ENCODE peak calls at places on chromosomes 4 and X, in seven cellular contexts. K is cardiac muscle cell, L is endothelial cell, Z is progenitor cell of endocrine pancreas, O is left lung, J is fibroblast of lung, R is choroid plexus epithelial cell. T is an unnamed sample.

GRCh38 chr4:184177271-184177670 is 40.4 kb downstream of the ENPP6 start:
- DNase-seq in R (no peak), K (no peak), O (no peak), J (no peak), Z (no peak), L (no peak), T (no peak)

GRCh38 chr4:120753854-120754253 is 168.7 kb downstream of the PRDM5 start:
- DNase-seq in K (peak; percentile 78), O (no peak), J (no peak), L (no peak), R (no peak), Z (no peak), T (no peak)

GRCh38 chr4:119731146-119731742 is 102.6 kb upstream of the PDE5A start:
- DNase-seq in J (no peak), O (no peak), K (no peak), Z (no peak), L (no peak), R (peak; percentile 48), T (no peak)

GRCh38 chrX:389021-389441 is 2.3 kb upstream of the PPP2R3B start:
- DNase-seq in O (no peak), K (no peak), J (no peak), L (no peak), Z (no peak), R (no peak), T (no peak)

GRCh38 chr4:187726485-187726884 is 269.1 kb upstream of the ZFP42 start:
- DNase-seq in K (no peak), R (no peak), Z (no peak), O (no peak), J (no peak), L (no peak), T (no peak)

GRCh38 chr4:15147709-15148651 is 145.7 kb downstream of the CPEB2 start:
- DNase-seq in L (no peak), Z (no peak), R (no peak), O (no peak), K (peak; percentile 69), J (no peak), T (no peak)

GRCh38 chr4:128688846-128689467 is 120.5 kb upstream of the JADE1 start:
- DNase-seq in K (no peak), J (no peak), R (no peak), O (no peak), Z (no peak), L (no peak), T (no peak)

GRCh38 chr4:113472864-113473263 is 288.7 kb downstream of the CAMK2D start:
- DNase-seq in R (no peak), Z (no peak), O (no peak), K (no peak), J (no peak), L (no peak), T (no peak)

GRCh38 chrX:9164086-9164485 is 130.2 kb upstream of the FAM9B start:
- DNase-seq in K (no peak), R (no peak), Z (no peak), L (no peak), O (no peak), J (no peak), T (no peak)

GRCh38 chr4:87092389-87093141 is 127.9 kb downstream of the KLHL8 start:
- DNase-seq in R (peak; percentile 92), Z (no peak), K (peak; percentile 47), L (no peak), J (peak; percentile 82), O (no peak), T (no peak)

GRCh38 chrX:124347242-124347641 is 879 bp downstream of the SH2D1A start:
- DNase-seq in L (no peak), O (no peak), K (no peak), Z (no peak), J (no peak), R (no peak), T (no peak)

GRCh38 chr4:89000844-89001360 is 56.1 kb downstream of the FAM13A start:
- DNase-seq in O (no peak), K (no peak), R (peak; percentile 78), L (no peak), J (peak; percentile 68), Z (no peak), T (no peak)

GRCh38 chrX:109535578-109535977 is 1.1 kb upstream of the NXT2 start:
- DNase-seq in L (no peak), J (no peak), R (no peak), Z (no peak), O (no peak), K (no peak), T (no peak)

GRCh38 chr4:133324491-133324890 is 175.4 kb downstream of the PCDH10 start:
- DNase-seq in O (no peak), J (no peak), Z (no peak), K (no peak), L (no peak), R (no peak), T (no peak)

GRCh38 chrX:136369377-136369776 is 68.6 kb downstream of the ADGRG4 start:
- DNase-seq in K (no peak), J (no peak), R (peak; percentile 1), O (no peak), L (no peak), Z (no peak), T (no peak)

GRCh38 chrX:96909291-96909690 is 25.6 kb downstream of the RPA4 start:
- DNase-seq in K (no peak), R (no peak), L (no peak), O (no peak), Z (no peak), J (peak; percentile 40), T (no peak)

GRCh38 chr4:64465263-64465662 is 56.0 kb upstream of the TECRL start:
- DNase-seq in J (no peak), Z (no peak), L (no peak), O (no peak), K (no peak), R (peak; percentile 21), T (no peak)

GRCh38 chr4:165085946-165086345 is 26.7 kb downstream of the TMEM192 start:
- DNase-seq in L (no peak), K (no peak), Z (no peak), R (peak; percentile 76), O (no peak), J (no peak), T (no peak)

GRCh38 chrX:134971926-134972325 is 18.9 kb upstream of the SMIM10 start:
- DNase-seq in K (no peak), J (no peak), R (no peak), L (no peak), Z (no peak), O (no peak), T (no peak)

GRCh38 chr4:55372259-55372658 is 23.5 kb upstream of the TMEM165 start:
- DNase-seq in Z (no peak), R (peak; percentile 80), L (no peak), J (no peak), O (no peak), K (no peak), T (no peak)

GRCh38 chr4:26048378-26048882 is 134.4 kb downstream of the SMIM20 start:
- DNase-seq in R (peak; percentile 92), L (no peak), K (no peak), O (no peak), J (peak; percentile 98), Z (no peak), T (no peak)

GRCh38 chrX:128438082-128438481 is 385.9 kb upstream of the ACTRT1 start:
- DNase-seq in R (no peak), K (no peak), J (no peak), Z (no peak), L (no peak), O (no peak), T (no peak)

GRCh38 chr4:21769404-21770147 is 179.0 kb downstream of the KCNIP4 start:
- DNase-seq in L (no peak), R (peak; percentile 88), K (no peak), O (no peak), Z (no peak), J (peak; percentile 69), T (no peak)

GRCh38 chr4:10084651-10085320 is 31.8 kb downstream of the WDR1 start:
- DNase-seq in K (no peak), J (no peak), R (no peak), O (peak; percentile 60), Z (no peak), L (no peak), T (no peak)

GRCh38 chr4:168478868-168479267 is 1.4 kb downstream of the DDX60L start:
- DNase-seq in L (no peak), J (no peak), K (no peak), R (no peak), Z (no peak), O (no peak), T (no peak)

GRCh38 chr4:186838295-186838694 is 114.6 kb upstream of the FAT1 start:
- DNase-seq in O (no peak), Z (no peak), R (no peak), J (no peak), K (no peak), L (no peak), T (no peak)

GRCh38 chr4:122992111-122992510 is 69.7 kb upstream of the NUDT6 start:
- DNase-seq in K (no peak), J (peak; percentile 28), Z (no peak), L (no peak), O (no peak), R (peak; percentile 17), T (no peak)

GRCh38 chr4:136637071-136637777 is 895.1 kb downstream of the PCDH18 start:
- DNase-seq in R (peak; percentile 51), J (peak; percentile 18), Z (no peak), K (peak; percentile 44), L (peak; percentile 39), O (peak; percentile 62), T (peak; percentile 50)
- TF ChIP-seq CTCF in R (peak; percentile 74), J (peak; percentile 41), Z (peak; percentile 53), K (peak; percentile 52), L (peak; percentile 64), O (peak; percentile 28), T (peak; percentile 47)

GRCh38 chr4:42458686-42459085 is 61.4 kb downstream of the SHISA3 start:
- DNase-seq in Z (no peak), J (no peak), R (no peak), O (no peak), L (no peak), K (no peak), T (no peak)
- TF ChIP-seq CTCF in Z (no peak), J (no peak), R (no peak), O (no peak), L (no peak), K (no peak), T (no peak)

GRCh38 chrX:106621836-106622235 is 10.1 kb downstream of the RADX start:
- DNase-seq in R (no peak), K (no peak), Z (no peak), L (no peak), J (no peak), O (no peak), T (no peak)

GRCh38 chrX:106615041-106615440 is 3.3 kb downstream of the RADX start:
- DNase-seq in Z (no peak), R (no peak), O (no peak), J (no peak), K (no peak), L (no peak), T (no peak)

GRCh38 chrX:106619797-106620196 is 8.0 kb downstream of the RADX start:
- DNase-seq in O (no peak), Z (no peak), J (peak; percentile 29), K (peak; percentile 11), L (no peak), R (peak; percentile 31), T (no peak)
- TF ChIP-seq CTCF in O (no peak), Z (peak; percentile 48), J (peak; percentile 58), K (peak; percentile 50), L (no peak), R (peak; percentile 55), T (peak; percentile 16)

DNA sequence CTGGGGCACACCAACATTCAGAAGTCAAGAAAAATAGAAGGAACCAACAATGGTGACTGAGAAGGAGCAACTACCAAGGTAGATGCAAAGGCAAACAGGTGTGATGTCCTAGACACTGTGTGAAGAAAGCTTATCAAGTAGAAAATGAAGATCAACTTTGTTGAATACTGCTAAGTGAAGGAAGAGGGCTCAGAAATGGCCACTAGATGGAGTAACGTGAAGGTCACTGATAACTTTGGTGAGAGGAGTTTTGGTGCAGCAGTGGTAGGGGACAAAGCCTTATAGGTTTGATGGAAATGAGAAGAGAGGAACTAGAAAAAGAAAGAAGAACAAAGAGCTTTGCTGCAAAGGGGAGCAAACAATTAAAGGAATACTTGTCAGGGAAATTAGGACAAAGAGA is 23.5 kb downstream of the OTC start:
- DNase-seq in L (peak; percentile 18), K (peak; percentile 8), J (peak; percentile 1), O (no peak), Z (no peak), R (peak; percentile 43), T (no peak)
- TF ChIP-seq CTCF in L (peak; percentile 26), K (peak; percentile 50), J (peak; percentile 56), O (peak; percentile 11), Z (peak; percentile 28), R (peak; percentile 60), T (peak; percentile 40)

T was measured in nephron progenitor cell.